ENCODE peak calls at places on chromosomes 7 and 10, in six cellular contexts. F is CD4-positive, alpha-beta T cell; C is body of pancreas; U is CD8-positive, alpha-beta T cell; S is PC-3; E is uterus. L is an unnamed sample.
A peak's percentile ranks its signal among the peaks of the same experiment; 100 is the strongest.

GRCh38 chr10:12195603-12196506 is at the start of the genes CDC123 and NUDT5:
- DNase-seq in E (peak; percentile 86), U (peak; percentile 78), C (peak; percentile 78), S (peak; percentile 72), F (peak; percentile 77), L (peak; percentile 74)

GRCh38 chr7:155190608-155191536 is 106.8 kb upstream of the INSIG1 start:
- DNase-seq in F (peak; percentile 57), C (peak; percentile 54), E (no peak), U (peak; percentile 65), S (peak; percentile 39), L (peak; percentile 56)

GRCh38 chr7:151940048-151940845 is 16.0 kb upstream of the GALNTL5 start:
- DNase-seq in S (peak; percentile 94), U (no peak), E (peak; percentile 47), F (no peak), C (no peak), L (no peak)

GRCh38 chr7:39700932-39701331 is 77.6 kb downstream of the RALA start:
- DNase-seq in C (no peak), E (no peak), S (no peak), F (no peak), U (no peak), L (no peak)

GRCh38 chr7:143410523-143411004 is 1.9 kb upstream of the EPHA1 start:
- DNase-seq in S (no peak), U (no peak), C (no peak), E (peak; percentile 86), F (no peak), L (no peak)

GRCh38 chr10:126921974-126922525 is 16.8 kb downstream of the DOCK1 start:
- DNase-seq in U (no peak), F (no peak), C (no peak), E (no peak), S (no peak), L (no peak)

GRCh38 chr10:119247550-119247894 is 40.2 kb downstream of the GRK5 start:
- DNase-seq in U (no peak), S (no peak), F (no peak), C (no peak), E (no peak), L (no peak)

GRCh38 chr7:86645174-86645566 is 1.5 kb downstream of the GRM3 start:
- DNase-seq in S (no peak), F (no peak), E (no peak), C (no peak), U (no peak), L (no peak)

GRCh38 chr7:127833641-127834040 is 181.6 kb downstream of the SND1 start:
- DNase-seq in C (no peak), U (no peak), S (no peak), E (no peak), F (no peak), L (no peak)

GRCh38 chr7:517848-518629 is 1.6 kb downstream of the PDGFA start:
- DNase-seq in S (peak; percentile 42), E (peak; percentile 67), C (peak; percentile 75), U (peak; percentile 29), F (no peak), L (no peak)

GRCh38 chr10:132813560-132814468 is 27.9 kb upstream of the NKX6-2 start:
- DNase-seq in S (no peak), C (no peak), F (no peak), E (peak; percentile 10), U (no peak), L (no peak)

GRCh38 chr7:99244942-99245341 is 27.7 kb upstream of the MYH16 start:
- DNase-seq in E (no peak), U (no peak), S (peak; percentile 76), C (no peak), F (no peak), L (no peak)

GRCh38 chr10:90579602-90580242 is 278.1 kb downstream of the HTR7 start:
- DNase-seq in U (no peak), C (no peak), E (no peak), S (peak; percentile 80), F (no peak), L (no peak)

GRCh38 chr10:47329905-47330304 is 7.7 kb downstream of the GDF2 start:
- DNase-seq in F (no peak), C (no peak), S (no peak), U (no peak), E (no peak), L (no peak)

GRCh38 chr10:61992059-61992460 is 90.6 kb downstream of the ARID5B start:
- DNase-seq in U (no peak), C (no peak), F (no peak), E (no peak), S (no peak), L (no peak)

GRCh38 chr7:111640416-111640815 is 78.1 kb upstream of the IMMP2L start:
- DNase-seq in S (no peak), E (no peak), U (no peak), C (no peak), F (no peak), L (no peak)

GRCh38 chr10:82691211-82691610 is 816.2 kb downstream of the NRG3 start:
- DNase-seq in U (no peak), E (no peak), S (no peak), C (no peak), F (no peak), L (no peak)
- H3K9me3 ChIP-seq in U (no peaks in the 10 kb centered on the region), E (no peaks in the 10 kb centered on the region), S (no peaks in the 10 kb centered on the region), C (no peaks in the 10 kb centered on the region), F (peaks cover 5% of the 10 kb centered on the region), L (no peaks in the 10 kb centered on the region)

GRCh38 chr7:57339198-57339944 is 110.6 kb upstream of the ZNF716 start:
- DNase-seq in E (no peak), S (no peak), C (no peak), U (no peak), F (no peak), L (no peak)

GRCh38 chr7:57348646-57349269 is 101.2 kb upstream of the ZNF716 start:
- DNase-seq in E (no peak), F (no peak), U (no peak), C (no peak), S (no peak), L (no peak)

GRCh38 chr7:57342954-57343353 is 107.0 kb upstream of the ZNF716 start:
- DNase-seq in E (no peak), F (no peak), S (no peak), C (no peak), U (no peak), L (no peak)

GRCh38 chr7:57344957-57345356 is 105.0 kb upstream of the ZNF716 start:
- DNase-seq in E (no peak), F (no peak), S (no peak), C (no peak), U (no peak), L (no peak)

GRCh38 chr7:57343901-57344622 is 105.9 kb upstream of the ZNF716 start:
- DNase-seq in F (no peak), E (no peak), S (no peak), U (no peak), C (no peak), L (no peak)
- H3K9me3 ChIP-seq in F (peaks cover 12% of the 10 kb centered on the region), E (no peaks in the 10 kb centered on the region), S (peaks cover 3% of the 10 kb centered on the region), U (no peaks in the 10 kb centered on the region), C (no peaks in the 10 kb centered on the region), L (no peaks in the 10 kb centered on the region)

DNA sequence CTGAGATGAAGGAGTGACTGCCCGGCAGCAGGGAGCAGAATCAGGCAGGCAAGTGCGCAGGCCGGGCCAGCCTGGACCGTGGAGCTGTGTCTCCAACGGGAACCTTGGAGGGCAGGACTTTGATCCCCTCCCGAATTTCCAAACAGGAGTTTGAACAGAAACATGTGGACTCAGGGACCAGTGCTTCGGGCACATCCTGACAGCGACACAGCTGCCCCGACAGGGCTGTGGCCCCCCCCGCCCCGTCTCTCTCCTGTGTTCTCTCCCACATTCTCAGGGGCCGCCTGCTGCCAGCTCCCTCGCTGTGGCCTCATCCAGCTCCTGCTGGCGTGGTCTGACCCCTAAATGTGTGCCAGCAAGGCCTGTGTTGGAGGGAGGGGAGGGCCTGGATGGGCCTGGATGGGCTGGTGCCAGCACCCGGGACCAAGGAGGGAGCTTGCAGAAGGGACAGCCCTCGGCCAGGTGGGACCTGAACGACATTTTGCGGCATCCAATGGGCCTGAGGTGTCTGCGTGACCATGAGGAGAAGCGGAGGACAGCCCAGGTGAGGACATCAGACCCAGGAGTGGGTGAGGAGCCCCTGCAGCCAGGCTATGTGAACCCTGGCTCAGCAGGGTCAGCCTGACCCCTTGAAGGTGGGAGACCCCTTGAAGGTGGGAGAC is 222.9 kb downstream of the DNAJB6 start:
- DNase-seq in F (no peak), U (no peak), S (no peak), E (no peak), C (peak; percentile 8), L (no peak)
- H3K9me3 ChIP-seq in F (no peaks in the 10 kb centered on the region), U (no peaks in the 10 kb centered on the region), S (no peaks in the 10 kb centered on the region), E (no peaks in the 10 kb centered on the region), C (no peaks in the 10 kb centered on the region), L (no peaks in the 10 kb centered on the region)

DNA sequence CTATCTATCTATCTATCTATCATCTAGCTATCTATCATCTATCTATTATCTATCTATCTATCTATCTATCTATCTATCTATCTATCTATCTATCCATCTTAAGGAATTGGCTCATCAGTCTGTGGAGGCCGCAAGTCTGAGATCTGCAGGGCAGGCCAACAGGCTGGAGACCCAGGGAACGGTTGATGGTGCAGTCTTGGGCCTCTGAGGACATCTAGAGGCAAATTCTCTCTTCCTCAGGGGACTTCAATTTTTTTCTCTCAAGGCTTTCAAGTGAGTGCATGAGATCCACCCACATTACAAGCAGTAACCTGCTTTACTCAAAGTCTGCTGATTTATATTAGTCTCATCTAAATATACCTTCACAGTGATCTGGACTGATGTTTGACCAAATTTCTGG is 197.0 kb downstream of the GLRX3 start:
- DNase-seq in S (no peak), E (no peak), F (no peak), U (no peak), C (no peak), L (no peak)
- H3K9me3 ChIP-seq in S (no peaks in the 10 kb centered on the region), E (no peaks in the 10 kb centered on the region), F (no peaks in the 10 kb centered on the region), U (no peaks in the 10 kb centered on the region), C (no peaks in the 10 kb centered on the region), L (no peaks in the 10 kb centered on the region)

GRCh38 chr10:130707389-130707979 is 571.3 kb downstream of the GLRX3 start:
- DNase-seq in F (no peak), C (no peak), U (no peak), E (no peak), S (no peak), L (no peak)

GRCh38 chr10:130711072-130711471 is 574.9 kb downstream of the GLRX3 start:
- DNase-seq in S (no peak), E (no peak), U (no peak), F (no peak), C (no peak), L (no peak)

GRCh38 chr10:130713105-130713504 is 576.9 kb downstream of the GLRX3 start:
- DNase-seq in E (no peak), C (no peak), S (no peak), F (no peak), U (no peak), L (no peak)

GRCh38 chr10:130709415-130709814 is 573.2 kb downstream of the GLRX3 start:
- DNase-seq in S (no peak), C (peak; percentile 77), E (no peak), F (no peak), U (no peak), L (no peak)

GRCh38 chr10:130708465-130708864 is 572.3 kb downstream of the GLRX3 start:
- DNase-seq in C (peak; percentile 35), E (no peak), S (no peak), F (no peak), U (no peak), L (no peak)
- H3K9me3 ChIP-seq in C (no peaks in the 10 kb centered on the region), E (no peaks in the 10 kb centered on the region), S (no peaks in the 10 kb centered on the region), F (no peaks in the 10 kb centered on the region), U (no peaks in the 10 kb centered on the region), L (peaks cover 2% of the 10 kb centered on the region)

L was measured in T-helper 17 cell.